ENCODE peak calls at places on chromosomes 13 and 19, in eight cellular contexts. D is fibroblast of mammary gland; H is AG09309; O is dorsolateral prefrontal cortex; B is brain microvascular endothelial cell; W is glutamatergic neuron; G is cardiac fibroblast; E is CD8-positive, alpha-beta T cell. J is an unnamed sample.

GRCh38 chr19:45448887-45449299 is 18.9 kb upstream of the FOSB start:
- DNase-seq in D (no peak), H (no peak), O (no peak), B (no peak), W (no peak), G (no peak), E (no peak), J (no peak)

GRCh38 chr13:74070065-74070464 is 64.1 kb downstream of the KLF12 start:
- DNase-seq in D (no peak), H (no peak), O (no peak), B (no peak), W (no peak), G (no peak), E (no peak), J (no peak)

GRCh38 chr13:49908637-49909036 is 27.5 kb downstream of the SPRYD7 start:
- DNase-seq in D (no peak), H (no peak), O (no peak), B (no peak), W (no peak), G (no peak), E (no peak), J (no peak)

GRCh38 chr13:49183672-49184315 is 36.3 kb upstream of the MLNR start:
- DNase-seq in D (peak), H (no peak), O (no peak), B (no peak), W (no peak), G (peak), E (no peak), J (no peak)

GRCh38 chr19:11381535-11382369 is 2.4 kb downstream of the EPOR start:
- DNase-seq in D (peak), H (no peak), O (peak), B (peak), W (peak), G (peak), E (no peak), J (peak)

GRCh38 chr19:53002479-53002878 is 11.2 kb upstream of the ERVV-1 start:
- DNase-seq in D (no peak), H (no peak), O (no peak), B (no peak), W (no peak), G (no peak), E (no peak), J (no peak)

GRCh38 chr13:35332134-35332533 is 144.4 kb downstream of the MAB21L1 start:
- DNase-seq in D (no peak), H (no peak), O (no peak), B (no peak), W (no peak), G (no peak), E (no peak), J (no peak)

GRCh38 chr13:50149932-50150331 is 134.7 kb downstream of the KCNRG start:
- DNase-seq in D (no peak), H (no peak), O (no peak), B (no peak), W (no peak), G (peak), E (no peak), J (no peak)

GRCh38 chr13:66859078-66859477 is 371.1 kb downstream of the PCDH9 start:
- DNase-seq in D (no peak), H (no peak), O (no peak), B (no peak), W (no peak), G (no peak), E (no peak), J (no peak)

GRCh38 chr19:45130888-45131615 is 29.7 kb downstream of the NKPD1 start:
- DNase-seq in D (no peak), H (no peak), O (peak), B (no peak), W (no peak), G (no peak), E (no peak), J (no peak)

GRCh38 chr13:49530452-49530851 is 34.7 kb downstream of the PHF11 start:
- DNase-seq in D (no peak), H (no peak), O (no peak), B (no peak), W (no peak), G (no peak), E (no peak), J (no peak)

GRCh38 chr13:98858206-98858605 is 105.7 kb upstream of the SLC15A1 start:
- DNase-seq in D (no peak), H (no peak), O (no peak), B (no peak), W (no peak), G (no peak), E (no peak), J (no peak)

GRCh38 chr19:7106711-7107657 is 37.5 kb downstream of the ZNF557 start:
- DNase-seq in D (no peak), H (no peak), O (no peak), B (no peak), W (no peak), G (no peak), E (no peak), J (no peak)

GRCh38 chr19:17041994-17042393 is 15.4 kb upstream of the CPAMD8 start:
- DNase-seq in D (peak), H (no peak), O (no peak), B (no peak), W (no peak), G (peak), E (no peak), J (no peak)

GRCh38 chr13:108496364-108497215 is 132.8 kb upstream of the MYO16 start:
- DNase-seq in D (peak), H (no peak), O (no peak), B (no peak), W (peak), G (peak), E (no peak), J (no peak)

GRCh38 chr13:76965759-76966421 is 17.6 kb downstream of the ACOD1 start:
- DNase-seq in D (peak), H (peak), O (no peak), B (peak), W (no peak), G (peak), E (no peak), J (no peak)

GRCh38 chr13:88000239-88000638 is 329.1 kb downstream of the SLITRK5 start:
- DNase-seq in D (peak), H (no peak), O (no peak), B (no peak), W (no peak), G (no peak), E (no peak), J (no peak)

GRCh38 chr13:64397699-64398098 is 2832.4 kb downstream of the PCDH9 start:
- DNase-seq in D (no peak), H (no peak), O (no peak), B (peak), W (no peak), G (peak), E (no peak), J (no peak)

GRCh38 chr13:61410669-61411297 is 4.9 kb downstream of the PCDH20 start:
- DNase-seq in D (peak), H (no peak), O (no peak), B (no peak), W (no peak), G (peak), E (no peak), J (no peak)

GRCh38 chr19:49086296-49086695 is 1.0 kb downstream of the SNRNP70 start:
- DNase-seq in D (no peak), H (no peak), O (no peak), B (no peak), W (no peak), G (no peak), E (no peak), J (no peak)

GRCh38 chr19:19382118-19382517 is 23.4 kb upstream of the GATAD2A start:
- DNase-seq in D (no peak), H (no peak), O (no peak), B (no peak), W (no peak), G (no peak), E (no peak), J (no peak)

GRCh38 chr19:10885241-10886169 is 14.2 kb downstream of the CARM1 start:
- DNase-seq in D (no peak), H (no peak), O (no peak), B (no peak), W (no peak), G (no peak), E (no peak), J (no peak)

GRCh38 chr19:12939908-12940533 is 1.6 kb downstream of the CALR start:
- DNase-seq in D (no peak), H (no peak), O (no peak), B (no peak), W (no peak), G (no peak), E (no peak), J (no peak)

GRCh38 chr13:43787998-43788397 is 1.2 kb upstream of the ENOX1 start:
- DNase-seq in D (peak), H (no peak), O (no peak), B (peak), W (peak), G (peak), E (no peak), J (no peak)

GRCh38 chr19:12000152-12000981 is 35.1 kb downstream of the ZNF433 start:
- DNase-seq in D (peak), H (no peak), O (no peak), B (peak), W (no peak), G (no peak), E (no peak), J (no peak)

GRCh38 chr13:21663197-21663596 is 7.7 kb upstream of the FGF9 start:
- DNase-seq in D (no peak), H (no peak), O (no peak), B (no peak), W (no peak), G (no peak), E (no peak), J (no peak)

GRCh38 chr19:38538386-38538785 is 79.4 kb downstream of the MAP4K1 start:
- DNase-seq in D (no peak), H (no peak), O (no peak), B (no peak), W (no peak), G (no peak), E (no peak), J (no peak)

GRCh38 chr19:17950310-17951150 is 16.4 kb upstream of the KCNN1 start:
- DNase-seq in D (no peak), H (no peak), O (no peak), B (no peak), W (peak), G (no peak), E (peak), J (no peak)

GRCh38 chr19:46847528-46847927 is 3.1 kb downstream of the AP2S1 start:
- DNase-seq in D (no peak), H (no peak), O (no peak), B (no peak), W (no peak), G (no peak), E (no peak), J (peak)

GRCh38 chr13:39370554-39370953 is 232.4 kb downstream of the LHFPL6 start:
- DNase-seq in D (peak), H (peak), O (no peak), B (no peak), W (no peak), G (no peak), E (no peak), J (no peak)

GRCh38 chr13:111486331-111486730 is 165.9 kb downstream of the TEX29 start:
- DNase-seq in D (no peak), H (no peak), O (no peak), B (no peak), W (no peak), G (no peak), E (no peak), J (peak)

GRCh38 chr19:11324748-11325389 is 14.6 kb downstream of the RAB3D start:
- DNase-seq in D (no peak), H (no peak), O (no peak), B (no peak), W (no peak), G (no peak), E (no peak), J (no peak)

GRCh38 chr13:27622102-27622820 is 569 bp downstream of the POLR1D start:
- DNase-seq in D (peak), H (no peak), O (no peak), B (no peak), W (no peak), G (peak), E (no peak), J (no peak)
- TF ChIP-seq CTCF in D (peak), H (peak), O (no peak), B (peak), W (peak), G (peak), E (no peak), J (peak)

DNA sequence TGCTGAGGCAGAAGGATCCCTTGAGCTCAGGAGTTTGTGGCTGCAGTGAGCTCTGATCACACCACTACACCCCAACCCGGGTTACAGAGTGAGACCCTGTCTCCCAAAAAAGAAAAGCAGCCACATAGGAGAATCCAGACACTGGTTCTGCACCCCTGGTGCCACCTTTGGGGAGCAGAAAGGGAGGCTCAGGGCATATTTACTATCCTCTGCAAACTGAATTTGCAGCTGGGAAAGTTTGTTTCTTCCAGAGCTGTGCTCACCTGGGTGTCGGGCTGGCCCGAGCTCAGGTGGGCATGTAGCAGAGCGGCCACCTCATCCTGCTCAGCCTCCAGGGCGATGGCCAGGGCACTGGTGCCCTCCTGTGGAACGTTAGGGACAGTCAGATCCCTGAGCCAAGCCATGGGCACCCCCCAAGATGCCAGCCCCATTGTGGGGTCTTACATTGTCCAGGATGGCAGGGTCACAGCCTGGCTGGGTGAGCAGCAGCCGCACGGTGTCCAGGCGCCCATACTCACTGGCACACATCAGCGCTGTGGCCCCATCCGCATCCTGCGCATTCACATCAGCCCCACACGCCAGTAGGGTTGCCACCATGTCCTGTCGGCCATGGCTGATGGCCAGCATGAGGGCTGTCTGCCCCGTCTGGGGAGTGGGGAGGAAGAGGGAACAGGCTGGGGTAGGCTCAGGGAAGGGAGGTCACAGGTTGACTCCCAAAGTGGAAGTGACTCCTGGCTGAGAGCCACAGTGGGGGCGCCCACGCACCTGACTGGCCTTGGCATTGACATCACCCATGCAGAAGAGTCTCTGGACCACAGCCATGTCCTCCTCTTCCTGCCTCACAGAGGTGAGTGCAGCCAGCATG is 3.1 kb downstream of the RPS28 start:
- DNase-seq in D (no peak), H (no peak), O (no peak), B (no peak), W (no peak), G (no peak), E (no peak), J (no peak)
- TF ChIP-seq CTCF in D (no peak), H (no peak), O (no peak), B (no peak), W (no peak), G (no peak), E (no peak), J (peak)

GRCh38 chr13:107144432-107144831 is 576.5 kb upstream of the ARGLU1 start:
- DNase-seq in D (peak), H (no peak), O (no peak), B (no peak), W (no peak), G (peak), E (no peak), J (no peak)
- TF ChIP-seq CTCF in D (no peak), H (no peak), O (no peak), B (no peak), W (no peak), G (no peak), E (no peak), J (peak)

GRCh38 chr13:101757446-101758039 is 305.1 kb downstream of the ITGBL1 start:
- DNase-seq in D (peak), H (peak), O (no peak), B (no peak), W (no peak), G (peak), E (no peak), J (no peak)
- TF ChIP-seq CTCF in D (peak), H (peak), O (peak), B (peak), W (peak), G (peak), E (peak), J (peak)

DNA sequence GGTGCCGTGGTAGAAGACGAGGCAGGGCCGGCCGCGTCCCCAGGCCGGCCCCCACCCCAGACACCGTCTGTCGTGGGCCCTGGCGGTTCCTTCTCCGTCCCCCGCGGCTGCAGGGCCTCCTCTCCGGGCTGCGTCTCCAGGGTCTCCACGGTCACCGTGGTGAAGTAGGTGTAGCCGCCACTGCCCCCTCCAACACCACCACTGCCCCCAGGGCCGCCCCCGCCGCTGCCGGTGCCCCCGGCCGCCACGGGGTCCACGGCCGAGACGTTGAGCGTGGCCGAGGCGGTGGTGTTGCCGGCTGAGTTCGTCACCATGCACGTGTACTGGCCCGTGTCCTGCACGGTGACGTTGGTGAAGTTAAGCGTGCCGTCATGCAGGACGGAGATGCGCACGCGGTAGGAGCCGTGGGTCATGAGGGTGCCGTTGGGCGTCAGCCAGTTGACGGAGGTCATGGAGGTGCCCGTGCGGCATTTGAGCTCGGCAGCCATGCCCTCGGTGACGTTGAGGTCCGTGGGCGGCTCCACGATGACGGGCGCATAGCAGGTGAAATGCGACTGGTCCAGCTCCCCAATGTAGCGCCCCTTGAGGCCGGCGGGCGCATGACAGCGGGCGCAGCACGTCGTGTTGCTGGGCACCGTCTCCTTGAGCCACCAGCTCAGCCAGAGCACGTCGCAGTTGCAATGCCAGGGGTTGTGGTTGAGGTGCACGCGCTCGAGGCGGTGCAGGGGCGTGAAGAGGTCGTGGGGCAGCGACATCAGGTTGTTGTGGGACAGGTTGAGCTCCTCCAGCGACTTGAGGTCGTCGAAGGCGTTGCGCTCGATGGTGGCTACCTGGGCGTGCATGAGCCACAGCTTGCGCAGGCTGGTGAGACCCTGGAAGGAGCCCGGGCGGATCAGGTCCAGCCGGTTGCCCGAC is 4.6 kb upstream of the ASPDH start:
- DNase-seq in D (no peak), H (no peak), O (no peak), B (no peak), W (no peak), G (no peak), E (no peak), J (peak)
- TF ChIP-seq CTCF in D (no peak), H (no peak), O (no peak), B (no peak), W (peak), G (no peak), E (no peak), J (peak)

DNA sequence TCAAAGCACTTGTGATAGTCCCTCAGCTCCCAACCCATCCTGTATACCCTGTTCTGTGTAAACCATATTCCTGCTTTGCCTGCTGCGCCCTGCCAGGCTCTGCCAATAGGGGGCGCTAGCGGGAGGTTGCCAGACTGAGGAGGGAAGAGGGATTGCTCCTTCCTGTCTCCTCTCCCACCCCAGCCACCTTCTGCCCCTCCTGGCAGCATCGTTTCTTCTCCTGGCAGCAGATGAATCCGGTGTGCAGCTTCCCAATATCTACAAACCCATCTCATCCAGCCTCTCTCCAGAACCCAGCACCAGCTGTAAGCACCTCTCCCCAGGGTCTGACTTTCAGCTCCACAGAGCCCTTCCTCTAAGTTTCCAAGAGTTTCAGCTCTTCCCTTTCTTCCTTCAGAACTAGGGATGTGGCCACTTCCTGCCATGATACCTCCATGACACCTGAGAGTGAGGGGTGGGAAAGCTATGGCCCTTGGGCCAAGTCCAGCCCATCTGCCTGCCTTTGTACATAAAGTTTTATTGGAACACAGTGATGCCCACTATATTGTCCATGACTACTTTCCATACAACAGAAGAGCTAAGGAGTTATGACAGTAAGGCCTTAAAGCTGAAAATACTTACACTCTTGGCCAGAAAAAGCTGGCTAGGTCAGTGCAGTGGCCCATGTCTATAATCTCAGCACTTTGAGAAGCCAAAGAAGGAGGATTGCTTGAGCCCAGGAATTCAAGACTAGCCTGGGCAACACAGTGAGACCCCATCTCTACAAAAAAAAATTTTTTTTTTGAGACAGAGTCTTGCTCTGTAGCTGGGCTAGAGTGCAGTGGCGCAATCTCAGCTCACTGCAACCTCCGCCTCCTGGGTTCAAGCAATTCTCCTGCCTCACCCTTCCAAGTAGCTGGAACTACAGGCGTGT is 34.5 kb upstream of the ATP1A3 start:
- DNase-seq in D (no peak), H (no peak), O (no peak), B (no peak), W (peak), G (no peak), E (no peak), J (no peak)
- TF ChIP-seq CTCF in D (peak), H (peak), O (no peak), B (peak), W (peak), G (peak), E (no peak), J (peak)

DNA sequence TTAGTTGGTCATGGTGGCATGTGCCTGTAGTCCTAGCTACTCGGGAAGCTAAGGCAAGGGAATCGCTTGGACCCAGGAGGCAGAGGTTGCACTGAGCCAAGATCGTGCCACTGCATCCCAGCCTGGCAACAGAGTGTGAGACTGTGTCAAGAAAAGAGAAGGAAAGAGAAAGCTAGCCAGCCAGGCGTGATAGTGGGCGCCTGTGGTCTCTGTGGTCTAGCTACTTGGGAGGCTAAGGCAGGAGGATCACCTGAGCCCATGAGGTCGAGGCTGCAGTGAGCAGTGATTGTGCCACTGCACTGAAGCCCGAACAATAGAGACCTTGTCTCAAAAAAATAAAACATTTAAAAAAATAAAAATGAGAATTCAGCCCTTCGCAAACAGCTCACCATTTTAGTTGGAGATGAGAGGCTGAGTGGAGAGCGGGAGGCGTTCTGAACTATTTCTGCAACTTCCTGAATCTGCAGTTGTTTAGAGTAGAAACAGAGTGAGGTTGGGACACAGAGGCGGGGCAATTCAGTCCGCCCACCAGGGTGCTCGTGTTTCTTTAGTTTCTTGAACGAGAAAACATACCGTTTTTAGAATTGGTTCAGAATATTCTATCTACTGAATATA is 33.2 kb downstream of the TIMM13 start:
- DNase-seq in D (no peak), H (no peak), O (no peak), B (no peak), W (no peak), G (no peak), E (no peak), J (no peak)
- TF ChIP-seq CTCF in D (no peak), H (no peak), O (no peak), B (no peak), W (no peak), G (no peak), E (no peak), J (no peak)